ENCODE peak calls at places on chromosomes 16 and 17, in eight cellular contexts. N, U, I, Q, K, D, M and H are unnamed samples.

GRCh38 chr17:66076546-66077190 is 115.3 kb downstream of the CEP112 start:
- DNase-seq in U (no peak), N (peak; percentile 48), K (no peak), D (no peak), Q (no peak), M (no peak), I (no peak), H (no peak)

GRCh38 chr17:48728232-48729231 is at the start of gene HOXB13:
- DNase-seq in M (no peak), I (no peak), D (peak; percentile 69), U (no peak), Q (no peak), K (no peak), N (no peak), H (peak; percentile 95)

GRCh38 chr17:77332981-77333685 is 192.4 kb downstream of the SEC14L1 start:
- DNase-seq in N (peak; percentile 90), M (no peak), K (no peak), I (no peak), D (no peak), Q (no peak), U (peak; percentile 36), H (peak; percentile 68)

GRCh38 chr17:80901319-80901718 is 90.3 kb upstream of the CHMP6 start:
- DNase-seq in U (no peak), N (peak; percentile 90), I (no peak), M (no peak), K (peak; percentile 21), D (no peak), Q (no peak), H (no peak)

GRCh38 chr17:5011928-5012327 is 14.2 kb downstream of the KIF1C start:
- DNase-seq in M (no peak), I (no peak), U (no peak), N (peak; percentile 51), D (no peak), Q (no peak), K (no peak), H (peak; percentile 72)

GRCh38 chr16:84215531-84215930 is 24.3 kb downstream of the KCNG4 start:
- DNase-seq in Q (no peak), D (no peak), U (no peak), N (no peak), M (no peak), K (no peak), I (no peak), H (no peak)

GRCh38 chr17:65670667-65671371 is 109.4 kb upstream of the AXIN2 start:
- DNase-seq in Q (no peak), M (no peak), I (no peak), N (no peak), U (no peak), K (no peak), D (no peak), H (no peak)

GRCh38 chr17:27878776-27879562 is 14.2 kb downstream of the LYRM9 start:
- DNase-seq in Q (peak; percentile 51), U (no peak), I (no peak), N (no peak), M (no peak), K (no peak), D (no peak), H (no peak)

GRCh38 chr16:79534143-79534542 is 66.4 kb downstream of the MAF start:
- DNase-seq in M (no peak), D (no peak), I (no peak), N (no peak), Q (no peak), U (no peak), K (no peak), H (no peak)

GRCh38 chr17:79951361-79952264 is 84.1 kb downstream of the TBC1D16 start:
- DNase-seq in M (no peak), N (no peak), K (peak; percentile 83), Q (peak; percentile 56), U (peak; percentile 58), I (no peak), D (peak; percentile 53), H (no peak)

GRCh38 chr17:77042688-77043330 is 98.0 kb upstream of the SEC14L1 start:
- DNase-seq in M (no peak), I (no peak), U (no peak), Q (no peak), N (no peak), D (no peak), K (no peak), H (no peak)

GRCh38 chr17:8059131-8059530 is 20.3 kb downstream of the ALOX15B start:
- DNase-seq in N (peak; percentile 29), M (no peak), D (no peak), I (no peak), Q (no peak), U (no peak), K (no peak), H (no peak)

GRCh38 chr16:54125751-54126655 is 160.6 kb downstream of the IRX3 start:
- DNase-seq in Q (no peak), U (no peak), M (no peak), N (no peak), I (peak; percentile 16), K (no peak), D (no peak), H (no peak)

GRCh38 chr16:74745926-74746325 is 28.7 kb downstream of the FA2H start:
- DNase-seq in I (no peak), K (no peak), M (no peak), D (no peak), Q (no peak), N (no peak), U (peak; percentile 69), H (no peak)

GRCh38 chr16:2226245-2226793 is 2.9 kb downstream of the E4F1 start:
- DNase-seq in K (no peak), Q (no peak), U (no peak), I (no peak), N (no peak), D (no peak), M (no peak), H (peak; percentile 78)

GRCh38 chr16:53822936-53823529 is 119.1 kb downstream of the FTO start:
- DNase-seq in I (no peak), Q (no peak), U (peak; percentile 3), N (peak; percentile 24), D (no peak), K (no peak), M (no peak), H (no peak)

DNA sequence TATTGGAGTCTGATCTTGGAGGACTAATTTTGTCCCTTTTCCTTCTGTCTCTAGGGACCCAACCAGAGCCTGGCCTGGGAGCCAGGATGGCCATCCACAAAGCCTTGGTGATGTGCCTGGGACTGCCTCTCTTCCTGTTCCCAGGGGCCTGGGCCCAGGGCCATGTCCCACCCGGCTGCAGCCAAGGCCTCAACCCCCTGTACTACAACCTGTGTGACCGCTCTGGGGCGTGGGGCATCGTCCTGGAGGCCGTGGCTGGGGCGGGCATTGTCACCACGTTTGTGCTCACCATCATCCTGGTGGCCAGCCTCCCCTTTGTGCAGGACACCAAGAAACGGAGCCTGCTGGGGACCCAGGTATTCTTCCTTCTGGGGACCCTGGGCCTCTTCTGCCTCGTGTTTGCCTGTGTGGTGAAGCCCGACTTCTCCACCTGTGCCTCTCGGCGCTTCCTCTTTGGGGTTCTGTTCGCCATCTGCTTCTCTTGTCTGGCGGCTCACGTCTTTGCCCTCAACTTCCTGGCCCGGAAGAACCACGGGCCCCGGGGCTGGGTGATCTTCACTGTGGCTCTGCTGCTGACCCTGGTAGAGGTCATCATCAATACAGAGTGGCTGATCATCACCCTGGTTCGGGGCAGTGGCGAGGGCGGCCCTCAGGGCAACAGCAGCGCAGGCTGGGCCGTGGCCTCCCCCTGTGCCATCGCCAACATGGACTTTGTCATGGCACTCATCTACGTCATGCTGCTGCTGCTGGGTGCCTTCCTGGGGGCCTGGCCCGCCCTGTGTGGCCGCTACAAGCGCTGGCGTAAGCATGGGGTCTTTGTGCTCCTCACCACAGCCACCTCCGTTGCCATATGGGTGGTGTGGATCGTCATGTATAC is 8.0 kb downstream of the GPRC5C start:
- DNase-seq in D (peak; percentile 60), Q (no peak), N (no peak), U (no peak), M (no peak), K (no peak), I (no peak), H (no peak)
- H3K4me3 ChIP-seq in D (no peak overlapping the region), Q (no peak overlapping the region), N (no peak overlapping the region), U (no peak overlapping the region), M (no peak overlapping the region), K (no peak overlapping the region), I (no peak overlapping the region), H (no peak overlapping the region)

DNA sequence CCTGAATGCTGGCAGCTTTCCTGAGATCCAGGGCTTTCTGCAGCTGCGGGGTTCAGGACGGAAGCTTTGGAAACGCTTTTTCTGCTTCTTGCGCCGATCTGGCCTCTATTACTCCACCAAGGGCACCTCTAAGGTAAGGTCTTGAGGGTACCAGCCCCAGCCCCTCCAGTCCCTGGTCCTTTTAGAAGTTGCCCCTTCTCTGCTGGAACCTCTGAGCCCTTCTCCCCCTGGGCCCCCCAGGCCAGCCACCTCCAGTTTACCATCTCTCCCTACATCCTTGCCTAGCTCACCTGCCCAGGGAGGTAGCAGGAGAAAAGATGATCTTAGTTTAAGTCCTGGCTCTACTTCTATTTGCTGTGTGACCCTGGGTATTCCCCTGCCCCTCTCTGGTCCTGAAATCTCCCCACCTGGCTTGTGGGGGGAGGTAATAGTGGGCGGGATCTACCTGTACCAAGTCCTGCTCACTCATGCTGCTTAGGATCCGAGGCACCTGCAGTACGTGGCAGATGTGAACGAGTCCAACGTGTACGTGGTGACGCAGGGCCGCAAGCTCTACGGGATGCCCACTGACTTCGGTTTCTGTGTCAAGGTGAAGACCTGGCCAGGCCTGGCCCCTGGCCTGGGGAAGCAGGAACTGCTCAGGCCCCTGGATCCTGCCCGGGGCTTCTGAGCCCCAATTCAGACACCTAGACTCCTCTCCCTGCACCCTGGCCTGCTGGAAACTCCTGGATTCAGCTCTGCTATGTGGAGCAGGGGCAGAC is 6.5 kb downstream of the GRB7 start:
- DNase-seq in I (no peak), M (no peak), D (peak; percentile 49), N (no peak), Q (no peak), U (no peak), K (no peak), H (no peak)
- H3K27me3 ChIP-seq in I (peaks cover 36% of the 10 kb centered on the region), M (peaks cover 27% of the 10 kb centered on the region), D (no peaks in the 10 kb centered on the region), N (no peaks in the 10 kb centered on the region), Q (no peaks in the 10 kb centered on the region), U (no peaks in the 10 kb centered on the region), K (no peaks in the 10 kb centered on the region), H (no peaks in the 10 kb centered on the region)

DNA sequence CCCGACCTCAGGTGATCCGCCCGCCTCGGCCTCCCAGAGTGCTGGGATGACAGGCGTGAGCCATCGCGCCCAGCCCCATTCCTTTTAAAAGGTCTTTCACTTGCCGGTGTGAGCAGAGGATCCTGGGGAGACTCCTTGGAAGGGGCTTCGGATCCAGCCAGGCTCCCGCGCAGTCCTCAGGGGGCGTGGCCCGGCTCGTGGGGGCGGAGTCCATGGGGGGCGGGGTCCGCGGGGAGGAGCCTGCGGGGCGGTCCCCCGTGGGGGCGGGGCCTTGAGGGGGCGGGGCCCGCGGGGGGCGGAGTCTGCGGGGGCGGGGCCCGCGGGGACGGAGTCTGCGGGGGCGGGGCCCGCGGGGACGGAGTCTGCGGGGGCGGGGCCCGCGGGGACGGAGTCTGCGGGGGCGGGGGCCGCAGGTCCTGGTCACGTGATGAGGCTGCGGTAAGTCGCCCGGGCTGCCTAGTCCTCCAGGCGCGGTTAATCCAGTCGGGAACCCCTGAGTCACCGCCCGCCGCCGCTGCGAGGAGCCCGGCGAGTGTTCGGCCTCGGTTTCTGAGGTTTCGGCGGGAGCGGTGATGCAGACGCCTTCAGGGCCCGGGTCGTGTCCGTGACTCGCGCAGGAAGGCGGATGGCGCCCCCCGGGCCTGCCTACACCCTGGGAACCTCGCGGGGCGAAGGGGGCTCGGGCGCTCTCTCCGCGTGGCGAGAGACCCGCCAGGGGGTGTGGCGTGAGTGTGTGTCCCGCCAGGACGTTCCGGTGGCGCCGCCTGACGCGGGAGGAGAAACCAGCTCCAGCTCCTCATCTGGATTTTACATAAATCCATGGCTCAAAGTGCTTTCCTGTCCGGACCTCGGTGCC is 23.6 kb upstream of the ABR start:
- DNase-seq in I (no peak), M (peak; percentile 81), D (no peak), Q (peak; percentile 67), N (peak; percentile 53), U (peak; percentile 57), K (peak; percentile 70), H (peak; percentile 79)
- H3K4me3 ChIP-seq in I (no peak overlapping the region), M (peak overlapping the region; percentile 66), D (peak overlapping the region; percentile 44), Q (peak overlapping the region; percentile 42), N (peak overlapping the region; percentile 54), U (peak overlapping the region; percentile 56), K (no peak overlapping the region), H (peak overlapping the region; percentile 59)

GRCh38 chr16:50553182-50553710 is 5.0 kb downstream of the NKD1 start:
- DNase-seq in D (no peak), Q (no peak), I (no peak), K (no peak), N (no peak), M (no peak), U (no peak), H (no peak)
- H3K27me3 ChIP-seq in D (no peaks in the 10 kb centered on the region), Q (no peaks in the 10 kb centered on the region), I (peaks cover 10% of the 10 kb centered on the region), K (no peaks in the 10 kb centered on the region), N (no peaks in the 10 kb centered on the region), M (peaks cover 13% of the 10 kb centered on the region), U (no peaks in the 10 kb centered on the region), H (no peaks in the 10 kb centered on the region)